ENCODE peak calls at places on chromosomes 7 and 10, in nine cellular contexts. J is activated gamma-delta T cell; H is stimulated activated CD4-positive, alpha-beta T cell treated with anti-CD3 and anti-CD28 coated beads, Interleukin-2, amount 100 ng/mL, for 48 hours; E is AG10803; N is HS-27A; D is heart left ventricle; G is tibial artery; I is EL; Z is NCI-H226. A is an unnamed sample.

GRCh38 chr10:99983280-99983988 is 26.3 kb downstream of the DNMBP start:
- DNase-seq in J (no peak), H (no peak), E (peak; percentile 85), N (no peak), D (peak; percentile 58), G (no peak), I (peak; percentile 91), Z (peak; percentile 84), A (peak; percentile 94)

GRCh38 chr7:100693312-100694195 is 496 bp downstream of the GIGYF1 start:
- DNase-seq in J (no peak), H (no peak), E (no peak), N (no peak), D (no peak), G (no peak), I (no peak), Z (no peak), A (no peak)

GRCh38 chr10:11293332-11293731 is 275.7 kb downstream of the CELF2 start:
- DNase-seq in J (no peak), H (no peak), E (no peak), N (no peak), D (no peak), G (no peak), I (no peak), Z (no peak), A (no peak)

GRCh38 chr10:122078965-122079401 is 90.0 kb downstream of the TACC2 start:
- DNase-seq in J (no peak), H (no peak), E (peak; percentile 11), N (no peak), D (peak; percentile 59), G (no peak), I (no peak), Z (no peak), A (peak; percentile 61)

GRCh38 chr7:99606531-99606930 is 8.5 kb downstream of the TMEM225B start:
- DNase-seq in J (no peak), H (no peak), E (no peak), N (no peak), D (no peak), G (no peak), I (no peak), Z (no peak), A (no peak)

GRCh38 chr10:80509403-80510161 is 28.1 kb upstream of the SH2D4B start:
- DNase-seq in J (no peak), H (no peak), E (peak; percentile 58), N (no peak), D (peak; percentile 75), G (peak; percentile 53), I (peak; percentile 98), Z (peak; percentile 91), A (peak; percentile 60)

GRCh38 chr7:122803323-122803722 is 82.9 kb downstream of the CADPS2 start:
- DNase-seq in J (no peak), H (no peak), E (no peak), N (no peak), D (no peak), G (no peak), I (no peak), Z (no peak), A (peak; percentile 56)

GRCh38 chr10:52639652-52640051 is 132.9 kb downstream of the MBL2 start:
- DNase-seq in J (no peak), H (no peak), E (peak; percentile 65), N (no peak), D (no peak), G (no peak), I (no peak), Z (peak; percentile 35), A (no peak)

GRCh38 chr7:125136755-125137547 is 207.3 kb upstream of the POT1 start:
- DNase-seq in J (no peak), H (no peak), E (no peak), N (no peak), D (no peak), G (no peak), I (no peak), Z (no peak), A (peak; percentile 80)

GRCh38 chr7:135407884-135408283 is 102.0 kb downstream of the CNOT4 start:
- DNase-seq in J (no peak), H (no peak), E (no peak), N (no peak), D (no peak), G (no peak), I (no peak), Z (no peak), A (no peak)

GRCh38 chr10:97640868-97641811 is 669 bp downstream of the PI4K2A start:
- DNase-seq in J (no peak), H (peak; percentile 11), E (peak; percentile 63), N (no peak), D (peak; percentile 45), G (peak; percentile 68), I (peak; percentile 53), Z (no peak), A (peak; percentile 80)

GRCh38 chr7:44678468-44679179 is 70.0 kb upstream of the ZMIZ2 start:
- DNase-seq in J (no peak), H (no peak), E (peak; percentile 95), N (no peak), D (peak; percentile 65), G (peak; percentile 51), I (peak; percentile 69), Z (peak; percentile 96), A (peak; percentile 94)

GRCh38 chr7:22443370-22444180 is 56.4 kb downstream of the STEAP1B start:
- DNase-seq in J (no peak), H (no peak), E (no peak), N (peak; percentile 8), D (no peak), G (no peak), I (no peak), Z (no peak), A (no peak)

GRCh38 chr10:70445718-70446485 is 4.4 kb upstream of the NODAL start:
- DNase-seq in J (no peak), H (no peak), E (peak; percentile 62), N (no peak), D (no peak), G (no peak), I (no peak), Z (no peak), A (peak; percentile 51)

GRCh38 chr7:77455334-77455733 is 39.2 kb upstream of the GSAP start:
- DNase-seq in J (no peak), H (no peak), E (peak; percentile 92), N (peak; percentile 70), D (peak; percentile 78), G (no peak), I (peak; percentile 86), Z (no peak), A (peak; percentile 89)

GRCh38 chr7:94449151-94449725 is 54.5 kb downstream of the COL1A2 start:
- DNase-seq in J (no peak), H (no peak), E (peak; percentile 54), N (no peak), D (no peak), G (no peak), I (peak; percentile 49), Z (peak; percentile 10), A (peak; percentile 74)

GRCh38 chr7:11319491-11320274 is 346.0 kb downstream of the PHF14 start:
- DNase-seq in J (no peak), H (no peak), E (no peak), N (no peak), D (no peak), G (no peak), I (peak; percentile 3), Z (no peak), A (peak; percentile 16)

GRCh38 chr10:97235353-97235752 is 49.6 kb upstream of the SLIT1 start:
- DNase-seq in J (no peak), H (no peak), E (no peak), N (no peak), D (no peak), G (no peak), I (no peak), Z (no peak), A (no peak)

GRCh38 chr10:10883737-10884136 is 133.9 kb upstream of the CELF2 start:
- DNase-seq in J (no peak), H (no peak), E (no peak), N (no peak), D (no peak), G (no peak), I (no peak), Z (no peak), A (no peak)

GRCh38 chr7:30899066-30899465 is 12.6 kb upstream of the AQP1 start:
- DNase-seq in J (no peak), H (no peak), E (no peak), N (no peak), D (no peak), G (no peak), I (no peak), Z (no peak), A (no peak)

GRCh38 chr7:3987426-3987927 is 686.4 kb downstream of the SDK1 start:
- DNase-seq in J (no peak), H (no peak), E (no peak), N (no peak), D (no peak), G (no peak), I (no peak), Z (no peak), A (no peak)

GRCh38 chr7:1372063-1372462 is 87.2 kb downstream of the MICALL2 start:
- DNase-seq in J (no peak), H (no peak), E (no peak), N (no peak), D (no peak), G (no peak), I (no peak), Z (no peak), A (no peak)

GRCh38 chr7:69906309-69906995 is 308.2 kb downstream of the AUTS2 start:
- DNase-seq in J (no peak), H (no peak), E (peak; percentile 46), N (no peak), D (no peak), G (no peak), I (no peak), Z (no peak), A (no peak)

GRCh38 chr10:124339951-124340760 is 78.6 kb downstream of the OAT start:
- DNase-seq in J (no peak), H (no peak), E (peak; percentile 91), N (no peak), D (no peak), G (peak; percentile 86), I (peak; percentile 88), Z (no peak), A (peak; percentile 32)